ENCODE peak calls at places on chromosomes 4 and X, in six cellular contexts. One of them, this sample, is unnamed.

GRCh38 chr4:16000708-16001483 is 37.9 kb upstream of the FGFBP2 start:
- DNase-seq in NCI-H748 treated with DMSO at 0.1 percent for 48 hours: no peak
- DNase-seq in MCF 10A: no peak
- DNase-seq in NCI-H1048: no peak
- DNase-seq in NCI-H146: no peak
- DNase-seq in iPS-NIHi11: no peak
- DNase-seq in this sample: no peak

GRCh38 chrX:149365061-149365460 is 140.0 kb downstream of the IDS start:
- DNase-seq in NCI-H748 treated with DMSO at 0.1 percent for 48 hours: no peak
- DNase-seq in MCF 10A: peak
- DNase-seq in NCI-H1048: no peak
- DNase-seq in NCI-H146: no peak
- DNase-seq in iPS-NIHi11: no peak
- DNase-seq in this sample: no peak

GRCh38 chr4:121100093-121100775 is 27.9 kb upstream of the NDNF start:
- DNase-seq in iPS-NIHi11: no peak
- DNase-seq in NCI-H1048: no peak
- DNase-seq in NCI-H146: no peak
- DNase-seq in NCI-H748 treated with DMSO at 0.1 percent for 48 hours: no peak
- DNase-seq in MCF 10A: no peak
- DNase-seq in this sample: no peak

GRCh38 chr4:102511830-102512605 is 10.9 kb downstream of the NFKB1 start:
- DNase-seq in iPS-NIHi11: no peak
- DNase-seq in NCI-H748 treated with DMSO at 0.1 percent for 48 hours: no peak
- DNase-seq in NCI-H1048: no peak
- DNase-seq in MCF 10A: no peak
- DNase-seq in NCI-H146: no peak
- DNase-seq in this sample: no peak

GRCh38 chrX:10884246-10884645 is 226.9 kb upstream of the HCCS start:
- DNase-seq in NCI-H1048: no peak
- DNase-seq in MCF 10A: no peak
- DNase-seq in NCI-H748 treated with DMSO at 0.1 percent for 48 hours: no peak
- DNase-seq in NCI-H146: no peak
- DNase-seq in iPS-NIHi11: no peak
- DNase-seq in this sample: no peak

GRCh38 chrX:134999469-134999868 is 8.7 kb downstream of the SMIM10 start:
- DNase-seq in NCI-H748 treated with DMSO at 0.1 percent for 48 hours: peak
- DNase-seq in iPS-NIHi11: no peak
- DNase-seq in MCF 10A: peak
- DNase-seq in NCI-H146: peak
- DNase-seq in NCI-H1048: no peak
- DNase-seq in this sample: no peak

GRCh38 chr4:63036159-63036866 is 1372.9 kb downstream of the TECRL start:
- DNase-seq in NCI-H146: no peak
- DNase-seq in NCI-H1048: no peak
- DNase-seq in MCF 10A: no peak
- DNase-seq in NCI-H748 treated with DMSO at 0.1 percent for 48 hours: no peak
- DNase-seq in iPS-NIHi11: no peak
- DNase-seq in this sample: no peak

GRCh38 chr4:123767801-123768200 is 371.2 kb downstream of the SPRY1 start:
- DNase-seq in NCI-H1048: no peak
- DNase-seq in NCI-H146: no peak
- DNase-seq in MCF 10A: no peak
- DNase-seq in iPS-NIHi11: no peak
- DNase-seq in NCI-H748 treated with DMSO at 0.1 percent for 48 hours: no peak
- DNase-seq in this sample: no peak

GRCh38 chr4:185358514-185359433 is 37.0 kb downstream of the LRP2BP start:
- DNase-seq in iPS-NIHi11: no peak
- DNase-seq in NCI-H748 treated with DMSO at 0.1 percent for 48 hours: no peak
- DNase-seq in NCI-H1048: no peak
- DNase-seq in MCF 10A: no peak
- DNase-seq in NCI-H146: no peak
- DNase-seq in this sample: no peak

GRCh38 chr4:48082956-48083355 is 51.1 kb downstream of the TXK start:
- DNase-seq in NCI-H748 treated with DMSO at 0.1 percent for 48 hours: no peak
- DNase-seq in NCI-H146: no peak
- DNase-seq in iPS-NIHi11: no peak
- DNase-seq in MCF 10A: no peak
- DNase-seq in NCI-H1048: no peak
- DNase-seq in this sample: no peak

GRCh38 chr4:14877246-14878220 is 124.7 kb upstream of the CPEB2 start:
- DNase-seq in NCI-H1048: no peak
- DNase-seq in MCF 10A: no peak
- DNase-seq in iPS-NIHi11: no peak
- DNase-seq in NCI-H146: peak
- DNase-seq in NCI-H748 treated with DMSO at 0.1 percent for 48 hours: no peak
- DNase-seq in this sample: no peak

GRCh38 chr4:122787940-122788339 is 38.7 kb upstream of the FGF2 start:
- DNase-seq in NCI-H748 treated with DMSO at 0.1 percent for 48 hours: no peak
- DNase-seq in MCF 10A: no peak
- DNase-seq in iPS-NIHi11: no peak
- DNase-seq in NCI-H146: no peak
- DNase-seq in NCI-H1048: no peak
- DNase-seq in this sample: no peak

GRCh38 chr4:156725257-156725656 is 246.3 kb downstream of the PDGFC start:
- DNase-seq in MCF 10A: no peak
- DNase-seq in iPS-NIHi11: no peak
- DNase-seq in NCI-H1048: no peak
- DNase-seq in NCI-H146: no peak
- DNase-seq in NCI-H748 treated with DMSO at 0.1 percent for 48 hours: no peak
- DNase-seq in this sample: no peak

GRCh38 chr4:145907827-145908226 is 30.8 kb downstream of the ZNF827 start:
- DNase-seq in MCF 10A: no peak
- DNase-seq in iPS-NIHi11: no peak
- DNase-seq in NCI-H1048: no peak
- DNase-seq in NCI-H748 treated with DMSO at 0.1 percent for 48 hours: no peak
- DNase-seq in NCI-H146: no peak
- DNase-seq in this sample: no peak

GRCh38 chrX:106730385-106730784 is 3.9 kb downstream of the RNF128 start:
- DNase-seq in iPS-NIHi11: no peak
- DNase-seq in MCF 10A: no peak
- DNase-seq in NCI-H748 treated with DMSO at 0.1 percent for 48 hours: no peak
- DNase-seq in NCI-H146: no peak
- DNase-seq in NCI-H1048: no peak
- DNase-seq in this sample: no peak

GRCh38 chr4:73698217-73698616 is 42.2 kb upstream of the CXCL8 start:
- DNase-seq in NCI-H146: no peak
- DNase-seq in NCI-H748 treated with DMSO at 0.1 percent for 48 hours: no peak
- DNase-seq in NCI-H1048: no peak
- DNase-seq in iPS-NIHi11: peak
- DNase-seq in MCF 10A: peak
- DNase-seq in this sample: no peak

GRCh38 chrX:20270557-20270880 is 3.8 kb upstream of the RPS6KA3 start:
- DNase-seq in iPS-NIHi11: no peak
- DNase-seq in NCI-H748 treated with DMSO at 0.1 percent for 48 hours: no peak
- DNase-seq in MCF 10A: peak
- DNase-seq in NCI-H1048: no peak
- DNase-seq in NCI-H146: no peak
- DNase-seq in this sample: no peak